ENCODE peak calls at places on chromosomes 4 and X, in six cellular contexts. S is HCT116, K is SK-N-SH, W is H1, H is HepG2, U is Panc1. G is an unnamed sample.

GRCh38 chrX:154329284-154329683 is 33.7 kb downstream of the TKTL1 start:
- DNase-seq in S (no peak), K (no peak), W (no peak), H (no peak), U (no peak), G (no peak)

GRCh38 chr4:48180234-48180633 is 46.2 kb upstream of the TXK start:
- DNase-seq in S (no peak), K (no peak), W (no peak), H (no peak), U (no peak), G (no peak)

GRCh38 chr4:66489783-66490452 is 819.6 kb upstream of the EPHA5 start:
- DNase-seq in S (no peak), K (no peak), W (no peak), H (no peak), U (no peak), G (no peak)

GRCh38 chrX:98523026-98523425 is 1639.3 kb downstream of the RPA4 start:
- DNase-seq in S (no peak), K (no peak), W (no peak), H (no peak), U (no peak), G (no peak)

GRCh38 chrX:24672701-24673190 is 21.0 kb upstream of the POLA1 start:
- DNase-seq in S (no peak), K (no peak), W (no peak), H (peak; percentile 78), U (no peak), G (no peak)

GRCh38 chr4:95219109-95219508 is 329.7 kb downstream of the UNC5C start:
- DNase-seq in S (no peak), K (no peak), W (no peak), H (no peak), U (no peak), G (no peak)

GRCh38 chr4:5079581-5079980 is 28.3 kb downstream of the STK32B start:
- DNase-seq in S (no peak), K (no peak), W (no peak), H (no peak), U (no peak), G (no peak)

GRCh38 chrX:131728295-131729145 is 184.6 kb downstream of the OR13H1 start:
- DNase-seq in S (no peak), K (peak; percentile 54), W (no peak), H (no peak), U (peak; percentile 77), G (peak; percentile 84)

GRCh38 chr4:39710098-39710896 is 12.4 kb downstream of the UBE2K start:
- DNase-seq in S (no peak), K (no peak), W (no peak), H (no peak), U (no peak), G (no peak)

GRCh38 chr4:64880557-64880956 is 471.3 kb upstream of the TECRL start:
- DNase-seq in S (no peak), K (no peak), W (no peak), H (no peak), U (no peak), G (no peak)

GRCh38 chrX:76253432-76253831 is 80.6 kb downstream of the PBDC1 start:
- DNase-seq in S (peak; percentile 18), K (peak; percentile 24), W (no peak), H (peak; percentile 45), U (peak; percentile 8), G (peak; percentile 30)

GRCh38 chr4:30172416-30172815 is 547.8 kb upstream of the PCDH7 start:
- DNase-seq in S (no peak), K (no peak), W (no peak), H (no peak), U (no peak), G (no peak)

GRCh38 chrX:49762175-49762704 is 66.5 kb upstream of the PAGE1 start:
- DNase-seq in S (no peak), K (no peak), W (no peak), H (peak; percentile 7), U (no peak), G (no peak)

GRCh38 chr4:139857021-139857420 is 191.4 kb downstream of the MGST2 start:
- DNase-seq in S (no peak), K (peak; percentile 75), W (no peak), H (peak; percentile 77), U (no peak), G (no peak)

GRCh38 chr4:25792843-25793242 is 69.9 kb downstream of the SEL1L3 start:
- DNase-seq in S (no peak), K (no peak), W (no peak), H (no peak), U (no peak), G (no peak)

GRCh38 chr4:113116414-113117345 is 67.2 kb downstream of the ANK2 start:
- DNase-seq in S (no peak), K (no peak), W (no peak), H (no peak), U (no peak), G (no peak)

GRCh38 chr4:169311643-169312365 is 41.0 kb upstream of the SH3RF1 start:
- DNase-seq in S (peak; percentile 66), K (peak; percentile 51), W (peak; percentile 55), H (peak; percentile 73), U (no peak), G (peak; percentile 30)

GRCh38 chrX:150854856-150855255 is 43.6 kb downstream of the CD99L2 start:
- DNase-seq in S (no peak), K (no peak), W (no peak), H (no peak), U (no peak), G (no peak)

GRCh38 chr4:53974561-53974960 is 89.8 kb downstream of the CHIC2 start:
- DNase-seq in S (no peak), K (no peak), W (no peak), H (no peak), U (no peak), G (no peak)

DNA sequence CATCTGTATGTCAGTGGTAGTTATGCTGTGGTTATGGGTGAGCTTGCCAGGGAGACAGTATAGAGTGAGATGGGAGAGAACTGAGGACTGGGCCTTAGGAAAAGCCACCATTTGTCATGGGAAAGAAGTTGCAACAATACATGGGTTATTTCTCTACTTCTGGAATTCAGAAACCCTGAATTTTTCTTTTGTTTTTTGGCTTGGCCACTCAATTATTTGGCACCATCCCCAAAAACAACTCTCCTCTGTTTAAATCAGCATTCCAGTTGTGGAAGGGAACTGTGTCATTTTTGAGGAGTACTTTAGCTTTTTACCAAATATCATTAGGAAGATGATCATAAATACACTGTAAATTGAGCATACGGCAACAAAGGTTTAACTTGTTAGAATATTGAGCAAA is 41.1 kb upstream of the ACSL4 start:
- DNase-seq in S (no peak), K (no peak), W (no peak), H (no peak), U (no peak), G (no peak)
- TF ChIP-seq SIN3A in S (no peak), K (no peak), W (no peak), H (no peak), U (no peak), G (no peak)

DNA sequence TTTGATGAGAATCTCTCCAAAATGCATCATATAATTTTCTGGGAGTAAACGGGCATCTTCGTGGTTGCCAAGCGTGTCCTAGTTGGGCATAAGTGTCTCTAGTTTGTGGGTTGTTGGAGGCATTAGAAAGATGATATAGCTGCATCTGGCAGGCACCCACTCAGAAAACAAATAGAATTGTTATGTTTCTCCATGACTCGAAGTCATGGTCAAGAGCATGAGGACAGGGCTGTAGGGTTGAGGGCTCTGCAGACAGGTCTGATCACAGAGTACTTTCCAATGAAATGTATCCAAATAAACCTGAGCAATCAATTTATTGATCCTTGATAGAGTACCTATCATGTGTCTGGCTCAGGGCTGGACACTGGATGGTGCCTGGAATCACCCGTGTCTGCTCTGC is 82.7 kb downstream of the SORCS2 start:
- DNase-seq in S (no peak), K (no peak), W (no peak), H (no peak), U (no peak), G (no peak)
- TF ChIP-seq SIN3A in S (no peak), K (no peak), W (no peak), H (no peak), U (no peak), G (no peak)

DNA sequence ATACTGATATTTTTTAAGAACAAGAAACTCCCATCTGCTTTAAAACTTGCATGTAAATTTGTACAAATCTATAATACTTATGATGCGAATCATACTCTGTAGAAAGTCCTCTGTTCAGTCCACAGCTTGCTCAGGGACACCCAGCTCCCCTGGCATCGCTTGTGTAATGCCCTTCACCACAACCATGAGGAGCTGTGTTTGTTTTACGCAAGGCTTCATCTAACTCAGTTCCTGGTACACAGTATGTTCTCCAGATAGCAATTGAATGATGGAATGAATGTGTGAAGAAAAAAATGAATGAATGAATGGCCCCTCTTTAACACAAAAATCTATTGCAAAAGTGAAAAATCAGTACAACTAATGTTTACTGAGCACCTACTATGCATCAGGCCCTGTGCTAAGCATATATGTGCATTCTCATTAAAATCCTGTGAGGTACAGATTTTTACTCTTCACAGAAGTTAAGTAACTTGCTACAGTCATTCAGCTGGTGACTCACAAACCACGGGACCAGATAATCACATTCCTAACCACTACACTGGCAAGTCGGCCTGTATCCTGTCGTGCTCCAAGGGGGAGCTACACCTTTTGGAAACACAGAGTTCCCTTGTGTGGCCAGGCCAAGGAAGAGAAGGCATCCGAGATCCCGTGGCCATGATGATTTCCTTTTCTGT is 58.7 kb upstream of the KDR start:
- DNase-seq in S (peak; percentile 87), K (no peak), W (no peak), H (no peak), U (peak; percentile 69), G (no peak)
- TF ChIP-seq SIN3A in S (no peak), K (no peak), W (no peak), H (no peak), U (no peak), G (no peak)

DNA sequence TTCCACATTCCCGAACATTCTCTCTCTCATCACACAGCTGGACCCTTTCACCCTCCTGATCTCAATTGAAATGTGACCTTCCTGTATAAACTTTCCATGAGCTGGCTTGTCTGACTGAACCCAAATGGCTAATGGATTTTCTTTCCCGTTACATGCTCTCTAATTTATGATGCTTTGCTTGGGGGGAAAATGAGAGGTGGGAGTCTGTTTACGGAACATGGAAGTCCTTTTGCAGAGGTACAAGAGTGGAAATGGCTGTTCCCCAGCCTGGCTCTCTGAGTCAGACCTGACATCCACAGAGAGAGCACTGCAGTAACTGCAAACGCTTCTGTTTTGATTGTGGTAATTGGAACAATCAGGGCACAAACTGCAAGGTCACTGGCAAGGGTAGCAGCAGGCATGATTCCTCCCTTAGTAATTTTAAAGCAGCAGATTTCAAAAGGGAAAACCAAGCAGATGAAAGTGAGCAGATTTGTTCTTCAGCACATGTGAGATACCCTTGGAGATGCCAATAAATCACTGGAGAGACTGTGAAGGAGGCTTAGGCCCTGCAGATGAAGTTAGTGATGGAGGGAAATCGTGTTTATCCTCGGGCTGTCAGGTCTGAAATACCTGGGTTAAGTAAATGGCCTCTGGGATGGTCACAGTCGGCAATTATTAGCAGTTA is 83.9 kb downstream of the SNCA start:
- DNase-seq in S (no peak), K (peak; percentile 33), W (no peak), H (no peak), U (no peak), G (no peak)
- TF ChIP-seq SIN3A in S (no peak), K (no peak), W (no peak), H (no peak), U (no peak), G (no peak)